ENCODE peak calls at places on chromosomes 5 and 9, in ten cellular contexts. W is KG1; C is SHP77 treated with DMSO at 0.1 percent for 48 hours; Y is HEK293T; K is CD14-positive monocyte; M is CD4-positive, alpha-beta T cell; S is brain microvascular endothelial cell; X is amniotic stem cell; J is CD8-positive, alpha-beta T cell; L is SK-N-SH. N is an unnamed sample.

GRCh38 chr9:127835930-127836586 is 18.4 kb downstream of the ENG start:
- DNase-seq in W (no peak), C (no peak), Y (no peak), K (peak), M (no peak), S (peak), X (peak), J (no peak), L (no peak), N (peak)

GRCh38 chr5:87210076-87210475 is 57.6 kb upstream of the RASA1 start:
- DNase-seq in W (no peak), C (no peak), Y (no peak), K (no peak), M (no peak), S (no peak), X (peak), J (no peak), L (no peak), N (no peak)

GRCh38 chr9:115103746-115104477 is 14.0 kb downstream of the TNC start:
- DNase-seq in W (no peak), C (no peak), Y (no peak), K (no peak), M (no peak), S (no peak), X (no peak), J (no peak), L (no peak), N (no peak)

GRCh38 chr5:65672787-65673186 is 48.0 kb downstream of the SHLD3 start:
- DNase-seq in W (no peak), C (no peak), Y (no peak), K (no peak), M (no peak), S (no peak), X (no peak), J (no peak), L (no peak), N (no peak)

GRCh38 chr5:78360674-78361225 is 333 bp downstream of the SCAMP1 start:
- DNase-seq in W (no peak), C (no peak), Y (peak), K (peak), M (peak), S (no peak), X (no peak), J (peak), L (peak), N (no peak)

GRCh38 chr5:115098041-115098702 is 71.5 kb downstream of the TRIM36 start:
- DNase-seq in W (no peak), C (peak), Y (peak), K (no peak), M (peak), S (peak), X (peak), J (no peak), L (peak), N (peak)

GRCh38 chr9:27094640-27095039 is 14.4 kb upstream of the TEK start:
- DNase-seq in W (no peak), C (no peak), Y (no peak), K (no peak), M (no peak), S (peak), X (peak), J (no peak), L (no peak), N (peak)

GRCh38 chr5:154260224-154260859 is 69.8 kb downstream of the GALNT10 start:
- DNase-seq in W (no peak), C (no peak), Y (no peak), K (no peak), M (no peak), S (no peak), X (no peak), J (no peak), L (no peak), N (no peak)

GRCh38 chr9:1051286-1052118 is 1.3 kb downstream of the DMRT2 start:
- DNase-seq in W (no peak), C (no peak), Y (peak), K (no peak), M (no peak), S (no peak), X (no peak), J (no peak), L (no peak), N (peak)

GRCh38 chr9:70120834-70121510 is 77.3 kb downstream of the MAMDC2 start:
- DNase-seq in W (no peak), C (no peak), Y (no peak), K (no peak), M (no peak), S (peak), X (peak), J (no peak), L (peak), N (peak)

GRCh38 chr5:980941-981340 is 27.7 kb upstream of the NKD2 start:
- DNase-seq in W (no peak), C (no peak), Y (no peak), K (no peak), M (no peak), S (no peak), X (no peak), J (no peak), L (no peak), N (no peak)

GRCh38 chr9:131697097-131697496 is 42.8 kb downstream of the RAPGEF1 start:
- DNase-seq in W (no peak), C (no peak), Y (no peak), K (no peak), M (no peak), S (no peak), X (no peak), J (no peak), L (no peak), N (no peak)

GRCh38 chr9:121217609-121218292 is 16.1 kb upstream of the RAB14 start:
- DNase-seq in W (no peak), C (no peak), Y (no peak), K (no peak), M (no peak), S (peak), X (no peak), J (no peak), L (no peak), N (no peak)

GRCh38 chr9:21078702-21079101 is 960 bp upstream of the IFNB1 start:
- DNase-seq in W (no peak), C (no peak), Y (no peak), K (no peak), M (no peak), S (no peak), X (no peak), J (no peak), L (no peak), N (no peak)

GRCh38 chr5:124193371-124193789 is 553.1 kb downstream of the ZNF608 start:
- DNase-seq in W (no peak), C (no peak), Y (no peak), K (no peak), M (no peak), S (peak), X (no peak), J (no peak), L (peak), N (no peak)

GRCh38 chr9:32378993-32379729 is 5.3 kb upstream of the ACO1 start:
- DNase-seq in W (peak), C (no peak), Y (peak), K (no peak), M (peak), S (peak), X (peak), J (no peak), L (peak), N (peak)

GRCh38 chr5:33745101-33745770 is 146.6 kb downstream of the ADAMTS12 start:
- DNase-seq in W (no peak), C (no peak), Y (no peak), K (no peak), M (no peak), S (no peak), X (no peak), J (no peak), L (no peak), N (no peak)

GRCh38 chr5:142422426-142422825 is 97.6 kb upstream of the SPRY4 start:
- DNase-seq in W (no peak), C (no peak), Y (no peak), K (no peak), M (no peak), S (peak), X (no peak), J (no peak), L (no peak), N (no peak)

GRCh38 chr5:93072831-93073459 is 508.1 kb downstream of the NR2F1-AS1 start:
- DNase-seq in W (no peak), C (no peak), Y (no peak), K (no peak), M (no peak), S (peak), X (no peak), J (no peak), L (no peak), N (no peak)

GRCh38 chr5:115179068-115179958 is 9.6 kb upstream of the TRIM36 start:
- DNase-seq in W (no peak), C (no peak), Y (peak), K (no peak), M (no peak), S (no peak), X (no peak), J (no peak), L (peak), N (no peak)

GRCh38 chr9:14156046-14156445 is 157.9 kb downstream of the NFIB start:
- DNase-seq in W (no peak), C (no peak), Y (no peak), K (no peak), M (no peak), S (no peak), X (no peak), J (no peak), L (no peak), N (no peak)

GRCh38 chr9:134936021-134936761 is 18.5 kb upstream of the FCN1 start:
- DNase-seq in W (no peak), C (no peak), Y (no peak), K (peak), M (no peak), S (no peak), X (no peak), J (no peak), L (no peak), N (no peak)

GRCh38 chr9:2492161-2492560 is 129.4 kb upstream of the VLDLR start:
- DNase-seq in W (no peak), C (no peak), Y (no peak), K (no peak), M (no peak), S (no peak), X (no peak), J (no peak), L (no peak), N (no peak)